ENCODE peak calls at places on chromosome 11, in nine cellular contexts. E, M, Z, J, X, K, R, B and N are unnamed samples.

GRCh38 chr11:77069336-77069968 is 2.7 kb downstream of the CAPN5 start:
- DNase-seq in E (no peak), J (no peak), M (no peak), K (no peak), Z (no peak), R (no peak), X (no peak), B (no peak), N (no peak)

GRCh38 chr11:92826136-92826535 is 143.3 kb upstream of the MTNR1B start:
- DNase-seq in M (no peak), J (peak), K (no peak), X (no peak), R (no peak), Z (no peak), E (peak), B (no peak), N (no peak)

GRCh38 chr11:126601550-126602215 is 246.2 kb downstream of the ST3GAL4 start:
- DNase-seq in K (no peak), J (no peak), X (no peak), R (no peak), B (peak), M (no peak), E (no peak), Z (no peak), N (no peak)

GRCh38 chr11:130675456-130675855 is 227.0 kb downstream of the ADAMTS15 start:
- DNase-seq in X (no peak), B (peak), K (no peak), E (no peak), J (peak), Z (no peak), M (no peak), R (peak), N (peak)

GRCh38 chr11:47510231-47510630 is 42.7 kb downstream of the CELF1 start:
- DNase-seq in R (no peak), B (no peak), J (peak), M (no peak), Z (no peak), X (no peak), K (no peak), E (no peak), N (no peak)

GRCh38 chr11:11841121-11841604 is 609 bp upstream of the USP47 start:
- DNase-seq in X (peak), J (peak), Z (peak), M (peak), R (peak), K (peak), E (no peak), B (peak), N (peak)

GRCh38 chr11:6431861-6432260 is 8.9 kb downstream of the HPX start:
- DNase-seq in X (no peak), M (peak), E (no peak), J (peak), B (no peak), R (peak), K (no peak), Z (no peak), N (no peak)

GRCh38 chr11:106208795-106209194 is 131.3 kb downstream of the AASDHPPT start:
- DNase-seq in K (no peak), M (no peak), B (no peak), Z (peak), R (peak), J (no peak), E (no peak), X (peak), N (no peak)

GRCh38 chr11:75159081-75159953 is 8.4 kb downstream of the SLCO2B1 start:
- DNase-seq in M (no peak), Z (peak), J (no peak), B (no peak), R (no peak), X (no peak), K (no peak), E (no peak), N (no peak)

GRCh38 chr11:96187779-96188624 is 155.0 kb downstream of the MAML2 start:
- DNase-seq in R (no peak), M (no peak), B (peak), E (peak), Z (no peak), X (no peak), J (peak), K (no peak), N (peak)

GRCh38 chr11:39668640-39669039 is 1790.8 kb downstream of the LRRC4C start:
- DNase-seq in B (no peak), J (no peak), R (no peak), K (no peak), E (no peak), Z (no peak), X (no peak), M (no peak), N (no peak)

GRCh38 chr11:60978546-60979380 is 7.3 kb downstream of the CD6 start:
- DNase-seq in B (no peak), X (no peak), J (no peak), Z (no peak), M (no peak), R (no peak), E (no peak), K (no peak), N (no peak)

GRCh38 chr11:72584933-72585597 is 89.2 kb downstream of the PDE2A start:
- DNase-seq in X (no peak), M (no peak), K (peak), Z (no peak), J (no peak), E (no peak), B (peak), R (no peak), N (no peak)
- H3K4me3 ChIP-seq in X (no peak), M (no peak), K (no peak), Z (peak), J (peak), E (no peak), B (no peak), R (no peak), N (peak)

DNA sequence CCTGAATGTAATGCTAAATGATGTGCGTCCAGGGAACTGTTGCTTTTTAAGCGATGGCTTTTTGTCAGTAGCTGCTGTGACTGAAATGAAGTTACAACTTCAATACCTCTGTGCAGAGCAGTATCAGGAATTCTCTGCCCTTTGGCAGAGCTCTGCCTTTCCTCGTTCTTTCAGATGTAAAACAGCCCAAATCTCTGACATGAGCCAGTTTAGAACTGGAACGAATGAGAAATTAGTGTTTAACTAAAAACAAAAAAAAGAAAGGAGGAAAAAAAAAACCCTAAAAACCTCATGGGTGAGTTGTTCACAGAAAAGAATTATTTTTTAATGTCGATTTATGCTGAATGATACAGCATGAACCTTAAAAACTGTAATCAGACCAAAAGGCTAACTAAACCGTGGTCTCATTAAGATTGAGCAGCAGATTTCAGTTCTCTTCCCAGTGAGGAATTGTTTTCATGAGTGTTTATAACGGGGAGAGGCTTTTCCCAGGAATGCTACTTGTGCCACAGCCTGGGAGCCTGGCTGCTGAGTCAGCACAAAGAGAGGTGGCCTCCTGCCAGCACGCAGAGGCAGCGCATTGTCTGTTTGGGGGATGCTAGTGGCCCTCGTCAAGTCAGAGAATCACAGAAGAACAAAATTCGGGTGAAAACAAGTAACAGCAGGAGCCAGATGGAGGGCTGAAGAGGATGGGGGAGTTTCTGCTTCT is 146.2 kb upstream of the RASSF10 start:
- DNase-seq in R (peak), Z (no peak), X (peak), E (no peak), J (peak), B (peak), M (no peak), K (no peak), N (peak)
- H3K4me3 ChIP-seq in R (no peak), Z (no peak), X (no peak), E (no peak), J (no peak), B (no peak), M (no peak), K (no peak), N (peak)

DNA sequence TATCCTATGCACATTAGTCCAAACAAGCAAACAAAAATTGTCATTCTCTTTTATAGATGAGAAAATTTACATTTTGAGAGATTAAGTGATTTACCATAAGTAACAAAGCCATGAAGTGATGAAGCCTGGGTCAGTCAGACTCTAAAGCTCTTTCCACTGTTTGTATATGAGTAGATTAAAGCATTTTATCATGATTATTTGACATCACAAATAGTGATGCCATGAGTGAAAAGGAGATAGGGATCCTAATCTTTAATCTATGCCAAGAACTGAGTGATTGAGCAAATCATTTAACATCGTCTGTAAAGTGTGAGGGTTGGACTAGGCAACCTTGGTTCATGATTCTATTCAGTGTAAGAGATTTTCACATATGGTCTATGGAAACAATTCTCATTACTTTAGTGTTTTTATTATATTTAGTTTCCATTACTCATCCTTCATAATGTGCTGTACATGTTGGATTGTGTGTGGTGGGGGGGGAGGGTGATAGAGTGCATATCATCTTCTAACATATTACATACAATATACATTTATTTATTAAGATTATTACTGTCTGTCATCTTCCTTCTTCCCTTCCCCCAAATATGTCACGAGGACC is 50.7 kb downstream of the ARHGEF12 start:
- DNase-seq in Z (no peak), K (no peak), E (no peak), M (no peak), B (no peak), X (no peak), R (no peak), J (peak), N (no peak)
- H3K4me3 ChIP-seq in Z (no peak), K (no peak), E (no peak), M (no peak), B (no peak), X (no peak), R (no peak), J (no peak), N (no peak)

DNA sequence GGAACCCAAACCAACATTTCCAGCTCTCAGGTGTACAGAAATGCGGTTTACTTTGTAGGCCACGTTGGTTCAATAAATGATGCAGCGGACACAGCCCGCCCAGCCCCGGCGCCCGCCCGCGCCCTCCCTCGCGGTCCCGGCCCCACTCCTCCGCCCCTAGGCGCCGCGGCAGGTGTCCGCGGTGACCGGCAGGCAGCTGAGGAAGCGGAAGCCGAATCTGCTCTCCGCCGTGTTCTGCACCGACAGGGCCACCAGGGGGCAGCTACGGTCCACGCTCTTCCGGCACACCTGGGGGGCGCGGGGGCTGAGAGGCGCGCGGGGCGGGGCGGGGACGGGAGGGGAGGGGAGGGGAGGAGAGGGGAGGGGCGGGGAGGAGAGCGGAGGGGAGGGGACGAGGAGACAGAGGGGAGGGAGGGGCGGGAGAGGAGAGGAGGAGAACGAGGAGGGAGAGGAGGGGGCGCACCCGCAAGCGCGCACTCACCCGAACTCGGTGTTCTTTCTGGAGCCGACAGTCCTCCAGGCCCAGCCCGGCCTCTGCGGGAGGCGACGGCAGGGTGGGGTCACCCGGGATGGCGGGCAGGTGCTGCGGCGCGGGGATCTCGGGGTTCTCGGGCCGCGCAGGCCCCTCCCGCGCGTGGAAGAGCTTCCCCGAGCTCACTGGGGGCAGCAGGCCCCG is 5.6 kb downstream of the LMNTD2 start:
- DNase-seq in R (peak), J (peak), Z (peak), E (no peak), B (peak), X (peak), K (peak), M (peak), N (peak)
- H3K4me3 ChIP-seq in R (no peak), J (no peak), Z (peak), E (peak), B (no peak), X (peak), K (peak), M (peak), N (peak)

DNA sequence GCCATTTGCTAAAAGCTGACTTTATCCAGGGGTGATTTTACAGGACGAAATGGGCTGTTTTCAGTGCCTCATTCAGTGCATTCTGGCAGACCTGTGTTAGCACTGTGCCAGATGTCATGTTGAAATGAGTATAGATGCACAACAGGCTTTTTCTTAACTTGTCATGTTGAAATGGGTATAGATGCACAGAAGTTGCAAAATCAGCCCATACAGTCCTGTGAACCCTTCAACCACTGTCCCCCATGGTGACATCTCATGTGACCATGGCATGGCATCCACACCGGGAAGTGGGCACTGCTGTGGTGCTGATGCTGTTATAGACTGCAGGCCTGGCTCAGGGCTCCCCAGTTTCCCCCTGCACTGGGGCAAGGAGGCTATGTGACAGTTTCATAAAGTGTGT is 2.5 kb downstream of the TALDO1 start:
- DNase-seq in X (no peak), Z (no peak), M (no peak), E (no peak), B (no peak), J (peak), K (no peak), R (no peak), N (no peak)
- H3K4me3 ChIP-seq in X (no peak), Z (no peak), M (no peak), E (no peak), B (no peak), J (no peak), K (no peak), R (no peak), N (no peak)

DNA sequence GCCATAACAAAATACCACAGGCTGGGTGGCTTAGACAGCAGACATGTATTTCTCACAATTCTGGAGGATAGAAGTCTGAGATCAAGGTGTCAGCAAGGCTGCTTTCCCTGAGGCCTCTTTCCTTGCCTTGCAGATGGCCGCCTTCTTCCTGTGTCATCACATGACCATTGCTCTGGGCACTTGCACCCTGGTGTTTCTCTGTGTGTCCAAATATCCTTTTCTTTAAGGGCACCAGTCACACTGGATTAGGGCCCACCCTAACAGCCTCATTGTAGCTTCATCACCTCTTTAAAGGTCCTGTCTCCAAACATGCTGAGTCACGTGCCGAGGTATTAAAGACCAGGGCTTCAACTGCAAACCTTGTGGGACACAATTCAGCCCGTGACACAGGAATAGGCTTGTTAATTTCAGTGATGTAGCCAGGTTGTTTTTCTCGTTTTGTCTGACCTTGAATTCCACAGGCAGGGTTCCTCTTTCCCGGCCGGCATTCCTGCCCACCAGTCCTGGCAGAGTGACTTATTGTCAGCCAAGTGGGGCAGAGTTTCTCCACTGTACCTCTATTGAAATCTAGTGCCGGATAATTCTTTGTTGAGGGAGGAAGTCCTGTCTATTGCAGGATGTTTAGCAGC is 100.1 kb downstream of the KCNQ1OT1 start:
- DNase-seq in E (no peak), R (no peak), J (no peak), X (no peak), K (peak), Z (no peak), B (no peak), M (no peak), N (no peak)
- H3K4me3 ChIP-seq in E (no peak), R (no peak), J (no peak), X (no peak), K (no peak), Z (no peak), B (no peak), M (no peak), N (no peak)

DNA sequence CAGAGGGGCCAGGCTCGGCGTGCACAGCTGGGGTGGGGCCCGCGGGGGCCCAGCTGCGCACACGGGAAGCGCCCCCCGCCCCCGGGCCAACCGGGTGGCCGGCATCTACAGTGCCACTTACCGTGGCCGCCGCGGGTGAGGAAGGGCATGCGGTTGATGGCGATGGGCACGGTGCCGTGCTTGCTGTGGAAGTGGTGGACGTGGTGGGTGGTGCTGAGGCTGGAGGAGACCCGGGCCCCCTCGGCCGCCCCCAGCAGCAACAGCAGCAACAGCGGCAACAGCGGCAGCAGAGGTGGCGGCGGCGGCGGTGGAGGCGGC is 51.4 kb downstream of the SLC22A12 start:
- DNase-seq in K (no peak), X (no peak), E (no peak), M (no peak), J (no peak), Z (no peak), R (no peak), B (no peak), N (no peak)
- H3K4me3 ChIP-seq in K (no peak), X (no peak), E (no peak), M (no peak), J (no peak), Z (peak), R (no peak), B (no peak), N (peak)

GRCh38 chr11:17075506-17075905 is 2.0 kb downstream of the RPS13 start:
- DNase-seq in J (peak), Z (no peak), B (no peak), X (no peak), M (no peak), K (no peak), E (no peak), R (no peak), N (no peak)
- H3K4me3 ChIP-seq in J (peak), Z (no peak), B (no peak), X (no peak), M (no peak), K (no peak), E (no peak), R (peak), N (peak)